ENCODE peak calls at places on chromosomes 7 and 10, in eight cellular contexts. E is NCI-H1694, A is mammary epithelial cell, D is endodermal cell, Z is NCI-H774, T is NCI-H69, H is AG04450, Q is sigmoid colon. M is an unnamed sample.

GRCh38 chr7:90973146-90973545 is 291.1 kb upstream of the FZD1 start:
- DNase-seq in E (peak), A (no peak), D (no peak), Z (no peak), T (no peak), H (no peak), Q (no peak), M (no peak)

GRCh38 chr10:125538947-125539649 is 143.9 kb downstream of the TEX36 start:
- DNase-seq in E (no peak), A (no peak), D (no peak), Z (peak), T (peak), H (no peak), Q (peak), M (no peak)

GRCh38 chr7:7157177-7157886 is 25.0 kb upstream of the C1GALT1 start:
- DNase-seq in E (no peak), A (peak), D (no peak), Z (no peak), T (no peak), H (peak), Q (no peak), M (no peak)

GRCh38 chr7:34759477-34760125 is 101.6 kb downstream of the NPSR1 start:
- DNase-seq in E (peak), A (peak), D (peak), Z (peak), T (peak), H (no peak), Q (no peak), M (no peak)

GRCh38 chr10:62166331-62167154 is 102.1 kb downstream of the RTKN2 start:
- DNase-seq in E (no peak), A (no peak), D (no peak), Z (peak), T (no peak), H (peak), Q (no peak), M (no peak)

GRCh38 chr7:2248984-2249694 is 7.1 kb downstream of the NUDT1 start:
- DNase-seq in E (no peak), A (peak), D (no peak), Z (no peak), T (no peak), H (peak), Q (no peak), M (no peak)

GRCh38 chr10:71068811-71069411 is 143.5 kb upstream of the UNC5B start:
- DNase-seq in E (no peak), A (peak), D (no peak), Z (no peak), T (no peak), H (no peak), Q (no peak), M (no peak)

GRCh38 chr10:95755511-95756004 is 405 bp upstream of the ENTPD1 start:
- DNase-seq in E (no peak), A (no peak), D (peak), Z (no peak), T (no peak), H (no peak), Q (peak), M (no peak)

GRCh38 chr10:43199088-43199683 is 60.9 kb downstream of the CSGALNACT2 start:
- DNase-seq in E (no peak), A (no peak), D (peak), Z (no peak), T (no peak), H (no peak), Q (peak), M (peak)

GRCh38 chr7:2321020-2321419 is 6.8 kb upstream of the SNX8 start:
- DNase-seq in E (no peak), A (no peak), D (peak), Z (peak), T (peak), H (no peak), Q (no peak), M (no peak)

GRCh38 chr10:112287844-112288243 is 4.6 kb downstream of the TECTB start:
- DNase-seq in E (no peak), A (no peak), D (no peak), Z (no peak), T (no peak), H (no peak), Q (no peak), M (no peak)

GRCh38 chr7:94621120-94621519 is 34.8 kb downstream of the SGCE start:
- DNase-seq in E (no peak), A (no peak), D (no peak), Z (no peak), T (peak), H (no peak), Q (no peak), M (no peak)

GRCh38 chr10:124678566-124679240 is 65.5 kb downstream of the FAM53B start:
- DNase-seq in E (no peak), A (no peak), D (no peak), Z (no peak), T (no peak), H (no peak), Q (no peak), M (no peak)

GRCh38 chr7:21722371-21722770 is 179.5 kb downstream of the DNAH11 start:
- DNase-seq in E (no peak), A (no peak), D (no peak), Z (no peak), T (no peak), H (no peak), Q (no peak), M (no peak)

GRCh38 chr10:87864497-87865059 is 1.2 kb downstream of the PTEN start:
- DNase-seq in E (no peak), A (peak), D (peak), Z (no peak), T (peak), H (no peak), Q (no peak), M (no peak)

GRCh38 chr7:39754326-39755120 is 131.2 kb downstream of the RALA start:
- DNase-seq in E (no peak), A (peak), D (peak), Z (no peak), T (no peak), H (no peak), Q (no peak), M (peak)

GRCh38 chr7:105014725-105015630 is 973 bp downstream of the KMT2E start:
- DNase-seq in E (peak), A (peak), D (peak), Z (no peak), T (peak), H (no peak), Q (peak), M (no peak)

M was measured in chondrocyte.